ENCODE peak calls at places on chromosomes 2 and 18, in five cellular contexts. A is upper lobe of right lung, E is neural progenitor cell, Q is AG09309, D is PC-9. B is an unnamed sample.

GRCh38 chr2:204407209-204408070 is 137.8 kb upstream of the PARD3B start:
- DNase-seq in D (no peak), E (no peak), Q (no peak), A (no peak), B (peak)

GRCh38 chr2:100592226-100592625 is 29.4 kb downstream of the PDCL3 start:
- DNase-seq in Q (no peak), D (no peak), E (no peak), A (no peak), B (no peak)

GRCh38 chr2:101179982-101180381 is 28.8 kb upstream of the TBC1D8 start:
- DNase-seq in Q (no peak), A (no peak), D (no peak), E (no peak), B (no peak)

GRCh38 chr2:37776487-37776886 is 105.0 kb upstream of the CDC42EP3 start:
- DNase-seq in A (no peak), Q (no peak), E (no peak), D (peak), B (peak)

GRCh38 chr18:75133721-75134645 is 75.0 kb downstream of the PTGR3 start:
- DNase-seq in E (no peak), A (no peak), Q (no peak), D (no peak), B (no peak)

GRCh38 chr2:86301711-86302202 is 35.7 kb downstream of the REEP1 start:
- DNase-seq in Q (no peak), E (peak), A (peak), D (no peak), B (no peak)

GRCh38 chr2:705971-706511 is 28.8 kb upstream of the TMEM18 start:
- DNase-seq in A (no peak), Q (no peak), D (no peak), E (no peak), B (no peak)

GRCh38 chr2:166375736-166376487 is at the start of gene SCN9A:
- DNase-seq in Q (no peak), A (peak), E (peak), D (peak), B (no peak)

GRCh38 chr2:165905854-165906253 is 47.7 kb downstream of the TTC21B start:
- DNase-seq in A (no peak), D (no peak), E (no peak), Q (no peak), B (no peak)

GRCh38 chr2:204277226-204277625 is 268.0 kb upstream of the PARD3B start:
- DNase-seq in D (no peak), A (no peak), E (no peak), Q (no peak), B (no peak)

GRCh38 chr2:204967199-204967995 is 422.1 kb downstream of the PARD3B start:
- DNase-seq in E (no peak), Q (no peak), A (no peak), D (no peak), B (no peak)

GRCh38 chr2:102604754-102605153 is 14.6 kb upstream of the SLC9A2 start:
- DNase-seq in D (no peak), E (peak), Q (no peak), A (no peak), B (no peak)

GRCh38 chr2:128465246-128466170 is 146.8 kb upstream of the HS6ST1 start:
- DNase-seq in Q (no peak), A (peak), E (peak), D (no peak), B (no peak)

GRCh38 chr18:37481491-37481890 is 84.1 kb downstream of the CELF4 start:
- DNase-seq in A (no peak), E (no peak), Q (no peak), D (no peak), B (no peak)

GRCh38 chr18:11119962-11120361 is 29.4 kb downstream of the PIEZO2 start:
- DNase-seq in D (no peak), Q (peak), E (no peak), A (no peak), B (no peak)

GRCh38 chr2:16011621-16011960 is 71.2 kb downstream of the MYCN start:
- DNase-seq in E (no peak), D (no peak), Q (no peak), A (no peak), B (no peak)

GRCh38 chr18:3675994-3676393 is 226.0 kb downstream of the TGIF1 start:
- DNase-seq in D (no peak), Q (no peak), E (no peak), A (no peak), B (no peak)

GRCh38 chr2:159797468-159798375 is at the start of gene CD302:
- DNase-seq in A (peak), Q (no peak), D (peak), E (peak), B (no peak)

GRCh38 chr2:7530001-7530400 is 612.8 kb downstream of the RNF144A start:
- DNase-seq in A (no peak), Q (no peak), D (no peak), E (no peak), B (no peak)

GRCh38 chr2:134235771-134236170 is 18.1 kb upstream of the MGAT5 start:
- DNase-seq in A (no peak), Q (no peak), D (no peak), E (no peak), B (no peak)

GRCh38 chr2:101895819-101896322 is 95.9 kb upstream of the IL1R2 start:
- DNase-seq in D (no peak), A (no peak), Q (no peak), E (no peak), B (no peak)

GRCh38 chr2:215712219-215712849 is 276.5 kb upstream of the FN1 start:
- DNase-seq in E (no peak), A (no peak), D (no peak), Q (no peak), B (no peak)

GRCh38 chr2:241905716-241906376 is 36.3 kb downstream of the RTP5 start:
- DNase-seq in A (peak), D (no peak), E (no peak), Q (no peak), B (no peak)

GRCh38 chr2:231632559-231633142 is 40.0 kb downstream of the TEX44 start:
- DNase-seq in Q (peak), D (no peak), E (no peak), A (no peak), B (no peak)

GRCh38 chr2:239871481-239872435 is 153.4 kb downstream of the NDUFA10 start:
- DNase-seq in D (no peak), E (no peak), A (peak), Q (no peak), B (no peak)

GRCh38 chr2:138020432-138020831 is 56.2 kb downstream of the HNMT start:
- DNase-seq in E (no peak), Q (no peak), A (no peak), D (no peak), B (no peak)

GRCh38 chr2:28055325-28055970 is 164.9 kb downstream of the BABAM2 start:
- DNase-seq in E (no peak), Q (no peak), D (no peak), A (no peak), B (no peak)

GRCh38 chr2:11683486-11683885 is 13.5 kb upstream of the NTSR2 start:
- DNase-seq in E (peak), Q (no peak), D (no peak), A (no peak), B (no peak)

DNA sequence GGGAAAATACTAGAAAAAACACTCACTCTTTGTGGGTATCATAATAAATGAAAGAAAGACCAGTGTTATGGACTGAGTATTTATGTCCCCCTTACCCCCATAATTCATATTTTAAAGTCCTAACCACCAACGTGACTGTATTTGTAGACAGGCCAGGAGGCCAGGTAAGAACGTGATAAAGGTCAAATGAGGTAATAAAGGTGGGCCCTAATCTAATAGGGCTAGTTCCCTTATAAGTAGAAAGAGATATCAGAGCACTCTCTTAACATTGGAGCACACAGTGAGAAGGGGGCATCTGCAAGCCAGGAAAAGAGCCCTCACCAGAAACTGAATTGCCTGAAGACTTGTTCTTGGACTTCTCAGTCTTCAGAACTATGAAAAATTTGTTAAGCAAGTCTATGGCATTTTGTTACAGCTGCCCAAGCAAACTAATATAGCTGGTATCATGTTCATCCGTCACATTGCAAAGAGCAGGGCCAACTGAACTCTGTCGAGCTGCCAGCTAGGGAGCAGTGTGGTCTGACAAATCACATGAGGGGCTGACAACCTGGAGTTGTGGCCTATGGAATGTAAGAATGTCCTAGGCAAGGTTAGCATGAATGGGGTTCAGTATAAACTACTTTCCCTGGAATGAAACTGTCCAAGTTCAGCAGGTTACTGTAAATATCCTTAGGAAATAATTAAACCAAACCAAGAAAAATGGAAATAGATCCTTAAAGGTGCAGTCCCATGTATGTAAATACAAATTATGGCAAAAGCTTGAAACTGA is 280.9 kb downstream of the ZNF385B start:
- DNase-seq in A (no peak), D (no peak), Q (no peak), E (no peak), B (peak)
- TF ChIP-seq CTCF in A (no peak), D (no peak), Q (no peak), E (no peak), B (no peak)

GRCh38 chr2:8882094-8882493 is 44.7 kb upstream of the KIDINS220 start:
- DNase-seq in E (peak), D (no peak), A (no peak), Q (no peak), B (no peak)
- TF ChIP-seq CTCF in E (peak), D (peak), A (peak), Q (peak), B (peak)

DNA sequence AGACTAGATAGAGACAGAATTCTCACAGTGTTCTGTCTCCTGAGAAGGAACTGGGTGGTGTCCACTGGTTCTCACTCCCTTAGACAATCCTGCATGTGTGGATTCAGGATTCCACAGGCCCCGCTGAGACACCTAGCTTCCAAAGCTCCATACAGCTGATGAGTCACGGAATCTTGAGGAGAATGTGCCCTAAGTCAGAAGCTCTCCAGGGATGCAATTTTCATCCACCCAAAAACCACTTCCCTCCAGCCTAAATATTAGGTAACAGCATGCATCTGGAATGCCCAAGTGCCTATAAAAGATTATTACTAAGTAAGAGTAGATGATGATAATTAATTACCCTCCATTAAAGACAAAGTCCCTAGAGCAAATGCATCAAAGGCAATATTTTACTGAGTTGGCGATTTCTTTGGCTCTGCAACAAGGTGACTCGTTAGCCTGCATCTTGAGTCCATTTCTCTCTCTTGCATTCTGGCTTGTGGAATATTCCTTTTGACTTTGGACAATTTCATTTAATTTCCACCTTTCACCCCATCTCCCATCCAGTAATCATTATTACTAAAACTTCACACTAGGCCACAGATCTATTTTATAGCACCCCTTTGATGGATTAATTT is 475.1 kb downstream of the TNS1 start:
- DNase-seq in E (no peak), Q (peak), A (no peak), D (no peak), B (no peak)
- TF ChIP-seq CTCF in E (no peak), Q (no peak), A (no peak), D (no peak), B (no peak)

GRCh38 chr2:44952143-44952805 is 10.8 kb downstream of the SIX3 start:
- DNase-seq in Q (no peak), E (peak), A (no peak), D (peak), B (no peak)
- TF ChIP-seq CTCF in Q (peak), E (peak), A (peak), D (peak), B (peak)

GRCh38 chr2:185618630-185619029 is 120.0 kb upstream of the FSIP2 start:
- DNase-seq in D (no peak), A (no peak), E (peak), Q (no peak), B (no peak)
- TF ChIP-seq CTCF in D (no peak), A (no peak), E (peak), Q (no peak), B (peak)

GRCh38 chr2:43269074-43269572 is 42.7 kb upstream of the ZFP36L2 start:
- DNase-seq in E (peak), A (peak), Q (peak), D (peak), B (peak)
- TF ChIP-seq CTCF in E (no peak), A (peak), Q (peak), D (no peak), B (peak)

DNA sequence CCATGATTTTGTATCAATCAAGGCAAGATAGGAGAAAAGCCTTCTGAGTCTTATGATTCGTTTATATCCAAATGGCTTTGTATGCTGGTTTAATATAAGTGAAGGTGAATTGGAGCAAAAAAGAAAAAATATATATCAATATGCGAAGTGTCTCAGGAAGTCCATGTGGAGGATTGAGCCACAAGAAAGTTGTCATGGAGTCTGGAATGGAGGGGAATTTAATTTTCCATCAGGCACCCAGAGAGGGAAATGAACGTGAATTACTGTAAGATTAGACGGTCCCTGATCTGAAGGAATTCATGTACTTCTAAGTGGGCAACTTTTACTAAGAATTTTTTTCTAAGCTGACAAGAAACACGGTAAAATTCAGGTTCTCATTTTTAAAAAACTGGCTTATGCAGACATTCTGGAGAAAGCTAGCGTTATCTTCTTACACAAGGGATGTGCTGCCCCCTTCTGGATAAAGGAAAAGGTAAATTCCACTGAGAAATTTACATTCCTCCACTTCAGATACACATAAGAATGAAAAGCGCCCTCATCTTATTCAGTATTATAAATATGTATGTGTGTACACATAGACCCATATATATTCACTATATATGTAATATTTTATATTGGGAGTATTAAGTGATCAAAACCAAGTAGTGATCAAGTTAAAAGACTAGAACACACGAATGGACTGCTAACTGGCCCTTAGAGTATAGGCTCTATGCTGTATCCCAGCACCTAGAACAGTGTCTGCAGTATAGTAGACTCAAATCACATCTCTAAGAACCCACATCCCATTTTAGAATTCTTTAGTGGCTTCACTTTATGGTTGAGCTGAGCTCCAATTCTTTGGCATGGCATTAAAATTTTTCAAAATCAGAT is 289.0 kb upstream of the TFPI start:
- DNase-seq in D (peak), E (peak), Q (peak), A (no peak), B (peak)
- TF ChIP-seq CTCF in D (peak), E (peak), Q (peak), A (peak), B (peak)

B was measured in retinal pigment epithelial cell.